ENCODE peak calls at places on chromosome 6, in five cellular contexts. L is psoas muscle; K is naive thymus-derived CD4-positive, alpha-beta T cell; Y is SJSA1; F is CD4-positive, alpha-beta memory T cell. U is an unnamed sample. For H3K27me3 and H3K9me3, the result is how much of the 10 kb centered on the place peaks cover.

GRCh38 chr6:88588938-88589337 is 374.5 kb downstream of the RNGTT start:
- DNase-seq in K (no peak), F (no peak), Y (no peak), L (no peak), U (no peak)

GRCh38 chr6:134217110-134217509 is 100.8 kb downstream of the SGK1 start:
- DNase-seq in K (no peak), F (no peak), Y (no peak), L (no peak), U (no peak)

GRCh38 chr6:159608961-159609673 is 83.9 kb downstream of the SOD2 start:
- DNase-seq in Y (peak), K (no peak), L (no peak), F (no peak), U (no peak)

GRCh38 chr6:161443868-161444267 is 170.0 kb upstream of the AGPAT4 start:
- DNase-seq in Y (no peak), L (no peak), K (no peak), F (no peak), U (no peak)

GRCh38 chr6:155292711-155293110 is 21.6 kb downstream of the TFB1M start:
- DNase-seq in K (no peak), L (no peak), Y (no peak), F (no peak), U (no peak)

GRCh38 chr6:168217216-168217879 is 102.2 kb downstream of the DACT2 start:
- DNase-seq in F (no peak), L (no peak), Y (no peak), K (no peak), U (no peak)

GRCh38 chr6:160831751-160832150 is 129.7 kb downstream of the PLG start:
- DNase-seq in F (no peak), L (no peak), K (no peak), Y (no peak), U (no peak)

GRCh38 chr6:14276667-14277404 is 159.3 kb downstream of the CD83 start:
- DNase-seq in K (peak), Y (no peak), F (peak), L (no peak), U (no peak)

GRCh38 chr6:104887350-104887749 is 27.6 kb upstream of the HACE1 start:
- DNase-seq in F (no peak), Y (no peak), L (no peak), K (no peak), U (no peak)

GRCh38 chr6:130371921-130372320 is 6.1 kb downstream of the TMEM200A start:
- DNase-seq in L (no peak), F (no peak), K (no peak), Y (no peak), U (no peak)

GRCh38 chr6:45655630-45656422 is 278.1 kb upstream of the SUPT3H start:
- DNase-seq in L (no peak), F (no peak), Y (peak), K (no peak), U (no peak)

GRCh38 chr6:411402-412145 is 20.0 kb downstream of the IRF4 start:
- DNase-seq in Y (no peak), F (no peak), L (no peak), K (no peak), U (no peak)

GRCh38 chr6:8177721-8178120 is 75.4 kb upstream of the EEF1E1 start:
- DNase-seq in K (no peak), F (no peak), L (no peak), Y (no peak), U (no peak)

GRCh38 chr6:40485300-40485699 is 101.9 kb downstream of the LRFN2 start:
- DNase-seq in L (no peak), F (no peak), Y (no peak), K (no peak), U (no peak)

GRCh38 chr6:166058064-166058739 is 109.4 kb downstream of the TBXT start:
- DNase-seq in L (no peak), Y (no peak), K (no peak), F (no peak), U (no peak)

GRCh38 chr6:167679791-167680604 is 146.7 kb upstream of the AFDN start:
- DNase-seq in Y (no peak), F (no peak), L (no peak), K (no peak), U (no peak)

GRCh38 chr6:6007311-6008113 is 787 bp upstream of the NRN1 start:
- DNase-seq in L (peak), K (no peak), Y (peak), F (no peak), U (no peak)

GRCh38 chr6:36856277-36856676 is 17.0 kb upstream of the CPNE5 start:
- DNase-seq in K (no peak), L (no peak), F (no peak), Y (no peak), U (no peak)

GRCh38 chr6:19691465-19692167 is 145.6 kb upstream of the ID4 start:
- DNase-seq in K (no peak), L (no peak), Y (peak), F (no peak), U (no peak)

GRCh38 chr6:154219250-154219649 is 137.4 kb downstream of the IPCEF1 start:
- DNase-seq in F (no peak), Y (no peak), L (no peak), K (peak), U (no peak)

GRCh38 chr6:148851683-148852556 is 105.1 kb downstream of the UST start:
- DNase-seq in K (no peak), L (no peak), Y (no peak), F (no peak), U (no peak)

GRCh38 chr6:152952045-152952444 is 30.8 kb downstream of the FBXO5 start:
- DNase-seq in F (no peak), K (no peak), L (no peak), Y (peak), U (no peak)

GRCh38 chr6:47741807-47742206 is 40.0 kb upstream of the OPN5 start:
- DNase-seq in L (no peak), F (no peak), K (no peak), Y (no peak), U (no peak)

GRCh38 chr6:89146748-89147715 is 1.2 kb downstream of the PM20D2 start:
- DNase-seq in F (peak), K (no peak), L (peak), Y (peak), U (no peak)

GRCh38 chr6:127999032-127999431 is 98.2 kb upstream of the THEMIS start:
- DNase-seq in F (no peak), Y (no peak), K (no peak), L (no peak), U (no peak)

GRCh38 chr6:73898599-73898998 is 202.6 kb downstream of the CD109 start:
- DNase-seq in L (no peak), Y (no peak), F (no peak), K (no peak), U (no peak)

GRCh38 chr6:26215200-26216014 is 128.2 kb downstream of the HFE start:
- DNase-seq in F (peak), L (no peak), K (peak), Y (peak), U (no peak)

GRCh38 chr6:130473886-130474285 is 108.1 kb downstream of the TMEM200A start:
- DNase-seq in L (no peak), Y (peak), F (no peak), K (no peak), U (no peak)

GRCh38 chr6:106534564-106534982 is 94.7 kb downstream of the RTN4IP1 start:
- DNase-seq in L (no peak), Y (no peak), F (no peak), K (no peak), U (no peak)

GRCh38 chr6:43053545-43054205 is at the start of gene CUL7:
- DNase-seq in F (peak), Y (peak), L (peak), K (peak), U (peak)

GRCh38 chr6:112841553-112842337 is 494.6 kb downstream of the RFPL4B start:
- DNase-seq in L (no peak), Y (no peak), F (no peak), K (no peak), U (no peak)
- H3K27ac ChIP-seq in L (no peak), Y (no peak), F (no peak), K (no peak), U (no peak)

GRCh38 chr6:27970444-27970843 is 13.4 kb downstream of the OR2B6 start:
- DNase-seq in L (no peak), Y (no peak), K (no peak), F (no peak), U (no peak)
- H3K27me3 ChIP-seq in L (under half), Y (under half), K (under half), F (under half), U (under half)

GRCh38 chr6:22350109-22350508 is 53.3 kb upstream of the PRL start:
- DNase-seq in K (no peak), L (no peak), Y (no peak), F (no peak), U (no peak)

GRCh38 chr6:22349528-22349927 is 52.7 kb upstream of the PRL start:
- DNase-seq in Y (no peak), K (no peak), L (no peak), F (no peak), U (no peak)

GRCh38 chr6:22343864-22344263 is 47.0 kb upstream of the PRL start:
- DNase-seq in K (no peak), Y (no peak), L (no peak), F (no peak), U (no peak)

GRCh38 chr6:22353036-22353560 is 56.3 kb upstream of the PRL start:
- DNase-seq in F (no peak), Y (no peak), L (no peak), K (no peak), U (no peak)

GRCh38 chr6:22349051-22349450 is 52.2 kb upstream of the PRL start:
- DNase-seq in L (no peak), K (no peak), Y (no peak), F (no peak), U (no peak)
- H3K9me3 ChIP-seq in L (under half), K (under half), Y (under half), F (under half), U (under half)

DNA sequence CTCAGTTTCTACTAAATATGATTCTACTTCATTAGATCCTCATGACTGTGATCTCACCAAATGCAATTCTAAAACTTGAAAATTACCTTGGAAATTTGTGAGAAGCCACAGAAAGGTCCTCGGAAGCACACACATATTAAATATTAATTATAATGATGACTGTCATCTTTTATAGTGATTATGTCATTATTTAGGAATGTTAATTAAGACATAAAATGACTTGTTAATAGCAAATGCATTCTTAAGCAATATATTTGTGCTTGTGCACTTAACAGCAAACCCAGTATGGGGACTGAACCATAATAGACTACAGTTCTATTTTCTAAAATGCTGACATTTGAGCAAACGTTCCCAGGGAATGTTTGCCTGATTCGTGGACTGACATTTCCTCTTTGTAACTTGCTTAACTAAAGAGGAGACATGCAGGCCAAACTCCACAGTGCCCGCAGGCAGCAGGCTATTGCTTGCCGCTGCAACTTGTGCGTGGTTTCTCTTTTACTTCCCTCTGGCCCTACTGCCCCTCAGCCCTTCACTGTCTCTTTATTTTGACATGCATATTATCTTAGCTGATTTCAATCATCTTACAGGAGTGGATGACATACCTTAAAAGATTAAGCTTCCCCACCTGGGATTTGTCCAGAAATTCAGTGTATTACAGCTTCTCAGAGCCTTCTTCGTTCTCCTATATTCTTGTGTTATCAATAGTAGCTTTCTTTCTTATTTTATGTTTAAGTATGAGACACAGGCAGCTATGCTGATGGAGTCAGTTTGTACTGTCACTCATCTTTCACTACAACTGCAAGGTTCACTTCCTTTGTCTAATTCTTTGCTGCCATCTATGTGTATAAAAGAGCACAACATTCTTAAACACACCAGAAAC is 141.5 kb downstream of the GMDS start:
- DNase-seq in L (no peak), F (peak), K (peak), Y (peak), U (no peak)
- H3K27ac ChIP-seq in L (no peak), F (no peak), K (no peak), Y (no peak), U (no peak)

DNA sequence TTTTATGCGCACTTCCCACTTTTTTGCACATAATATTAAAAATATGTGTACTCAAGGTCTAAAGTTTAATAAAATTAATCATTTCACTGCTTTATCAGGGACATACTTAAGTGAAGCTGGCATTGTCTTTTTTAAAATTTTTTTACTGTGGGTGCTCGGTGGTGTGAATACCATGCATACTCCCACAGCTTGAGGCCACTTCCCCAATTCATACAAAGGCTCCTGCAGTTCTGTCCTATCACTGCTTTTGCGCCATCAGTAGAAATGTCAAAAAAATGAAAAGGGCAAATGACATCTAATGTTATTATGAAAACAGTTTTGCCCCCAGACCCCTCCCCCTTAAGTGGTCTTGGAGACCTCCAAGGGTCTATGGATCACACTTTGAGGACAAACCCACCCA is 464.1 kb upstream of the ARID1B start:
- DNase-seq in K (no peak), L (no peak), F (no peak), Y (no peak), U (no peak)
- H3K27me3 ChIP-seq in K (under half), L (under half), F (under half), Y (under half), U (under half)

GRCh38 chr6:158010591-158011477 is 29.2 kb downstream of the SYNJ2 start:
- DNase-seq in L (peak), K (no peak), Y (no peak), F (no peak), U (no peak)
- H3K9me3 ChIP-seq in L (under half), K (under half), Y (under half), F (under half), U (under half)